ENCODE peak calls at places on chromosomes 13 and 19, in four cellular contexts. P is HepG2, Z is GM12878, M is K562. J is an unnamed sample.

GRCh38 chr13:111992911-111993310 is 74.0 kb upstream of the SOX1 start:
- DNase-seq in P (no peak), Z (no peak), M (no peak), J (no peak)

GRCh38 chr13:69903081-69903480 is 204.5 kb upstream of the ATXN8OS start:
- DNase-seq in P (no peak), Z (no peak), M (no peak), J (no peak)

GRCh38 chr19:418761-419632 is 10.1 kb upstream of the C2CD4C start:
- DNase-seq in P (no peak), Z (no peak), M (no peak), J (no peak)

GRCh38 chr13:74449811-74450524 is 315.8 kb upstream of the KLF12 start:
- DNase-seq in P (no peak), Z (no peak), M (no peak), J (no peak)

GRCh38 chr13:73465629-73465974 is 406.8 kb downstream of the KLF5 start:
- DNase-seq in P (no peak), Z (no peak), M (no peak), J (no peak)

GRCh38 chr13:33875658-33876401 is 57.9 kb downstream of the RFC3 start:
- DNase-seq in P (no peak), Z (no peak), M (no peak), J (no peak)

GRCh38 chr13:64538711-64539110 is 2691.4 kb downstream of the PCDH9 start:
- DNase-seq in P (no peak), Z (no peak), M (no peak), J (no peak)

GRCh38 chr19:13506550-13506878 is 235 bp upstream of the CACNA1A start:
- DNase-seq in P (no peak), Z (no peak), M (no peak), J (no peak)

GRCh38 chr13:33452873-33453558 is 167.5 kb upstream of the STARD13 start:
- DNase-seq in P (no peak), Z (no peak), M (no peak), J (no peak)

GRCh38 chr13:91520952-91521351 is 122.5 kb downstream of the GPC5 start:
- DNase-seq in P (no peak), Z (no peak), M (no peak), J (no peak)

GRCh38 chr13:52734075-52734623 is 5.5 kb downstream of the CNMD start:
- DNase-seq in P (no peak), Z (no peak), M (no peak), J (no peak)

GRCh38 chr13:50370303-50370950 is 355.2 kb downstream of the KCNRG start:
- DNase-seq in P (no peak), Z (peak; percentile 38), M (no peak), J (no peak)

GRCh38 chr13:112859817-112860190 is 109.2 kb upstream of the MCF2L start:
- DNase-seq in P (no peak), Z (no peak), M (no peak), J (no peak)

GRCh38 chr19:55820037-55820436 is 11.8 kb downstream of the NLRP11 start:
- DNase-seq in P (no peak), Z (no peak), M (no peak), J (no peak)

GRCh38 chr13:114112826-114113322 is 19.5 kb downstream of the RASA3 start:
- DNase-seq in P (no peak), Z (no peak), M (no peak), J (no peak)

GRCh38 chr13:40087021-40088002 is 431.9 kb downstream of the COG6 start:
- DNase-seq in P (peak; percentile 56), Z (no peak), M (no peak), J (no peak)

GRCh38 chr13:45781553-45782326 is 69.8 kb downstream of the SIAH3 start:
- DNase-seq in P (no peak), Z (no peak), M (no peak), J (peak; percentile 35)

GRCh38 chr19:56692496-56692895 is 20.9 kb upstream of the ZNF835 start:
- DNase-seq in P (no peak), Z (no peak), M (no peak), J (no peak)

GRCh38 chr13:113559061-113559460 is 25.5 kb upstream of the TFDP1 start:
- DNase-seq in P (no peak), Z (no peak), M (no peak), J (no peak)

GRCh38 chr13:92833071-92833470 is 393.5 kb upstream of the GPC6 start:
- DNase-seq in P (no peak), Z (no peak), M (no peak), J (no peak)

GRCh38 chr19:16899566-16900075 is 10.8 kb downstream of the F2RL3 start:
- DNase-seq in P (peak; percentile 22), Z (no peak), M (peak; percentile 63), J (peak; percentile 36)

GRCh38 chr13:50085063-50085462 is 69.8 kb downstream of the KCNRG start:
- DNase-seq in P (peak; percentile 20), Z (no peak), M (no peak), J (peak; percentile 13)

GRCh38 chr13:73090116-73090811 is 31.5 kb downstream of the KLF5 start:
- DNase-seq in P (peak; percentile 95), Z (no peak), M (peak; percentile 15), J (peak; percentile 53)

GRCh38 chr19:16530540-16531379 is 11.5 kb downstream of the CHERP start:
- DNase-seq in P (no peak), Z (no peak), M (peak; percentile 13), J (no peak)

GRCh38 chr13:93818345-93818744 is 591.7 kb downstream of the GPC6 start:
- DNase-seq in P (no peak), Z (no peak), M (no peak), J (no peak)

GRCh38 chr13:84362777-84363176 is 480.5 kb upstream of the SLITRK1 start:
- DNase-seq in P (no peak), Z (no peak), M (no peak), J (no peak)

GRCh38 chr19:47471733-47472457 is at the start of gene SLC8A2:
- DNase-seq in P (peak; percentile 52), Z (no peak), M (peak; percentile 99), J (peak; percentile 88)

GRCh38 chr13:73096173-73097117 is 37.6 kb downstream of the KLF5 start:
- DNase-seq in P (peak; percentile 21), Z (no peak), M (peak; percentile 11), J (no peak)

GRCh38 chr19:7979011-7979410 is 26.4 kb downstream of the ELAVL1 start:
- DNase-seq in P (no peak), Z (no peak), M (no peak), J (no peak)

GRCh38 chr13:74062933-74063332 is 71.3 kb downstream of the KLF12 start:
- DNase-seq in P (no peak), Z (peak; percentile 52), M (no peak), J (no peak)

DNA sequence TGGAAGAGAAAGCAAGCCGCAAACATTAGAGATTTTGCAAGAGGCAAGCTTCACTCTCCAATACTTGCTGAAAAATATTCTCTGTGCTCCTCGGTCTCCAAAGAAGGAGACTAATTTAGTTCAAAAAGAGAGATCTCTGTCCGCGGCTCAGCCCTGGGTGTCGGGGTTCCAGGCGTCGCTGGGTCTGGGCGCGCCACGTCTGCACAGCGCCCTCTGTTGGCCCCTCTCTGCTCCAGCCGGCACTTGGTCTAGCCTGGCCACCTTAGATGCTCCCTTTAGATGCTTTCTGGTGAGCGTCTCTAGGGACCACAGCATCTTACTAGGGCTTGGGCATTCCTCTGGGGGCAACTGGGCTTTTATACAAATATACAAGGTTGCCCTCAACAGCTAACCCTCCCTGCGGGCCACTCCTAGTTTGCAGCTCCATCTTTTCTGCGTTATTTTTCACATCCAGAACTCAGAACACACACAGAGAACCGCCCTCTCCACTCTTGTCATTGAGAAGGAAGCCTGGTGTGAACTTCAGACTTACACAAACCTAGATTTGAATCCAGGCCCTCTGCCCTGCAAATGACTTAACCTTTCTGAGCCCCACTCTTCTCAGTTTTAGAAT is 78.3 kb downstream of the CYSLTR2 start:
- DNase-seq in P (peak; percentile 11), Z (no peak), M (peak; percentile 49), J (peak; percentile 75)
- TF ChIP-seq TARDBP in P (no peak), Z (no peak), M (no peak), J (no peak)

GRCh38 chr19:39110263-39110967 is 15.2 kb upstream of the PAK4 start:
- DNase-seq in P (peak; percentile 38), Z (no peak), M (peak; percentile 73), J (peak; percentile 79)
- TF ChIP-seq TARDBP in P (no peak), Z (no peak), M (no peak), J (no peak)

DNA sequence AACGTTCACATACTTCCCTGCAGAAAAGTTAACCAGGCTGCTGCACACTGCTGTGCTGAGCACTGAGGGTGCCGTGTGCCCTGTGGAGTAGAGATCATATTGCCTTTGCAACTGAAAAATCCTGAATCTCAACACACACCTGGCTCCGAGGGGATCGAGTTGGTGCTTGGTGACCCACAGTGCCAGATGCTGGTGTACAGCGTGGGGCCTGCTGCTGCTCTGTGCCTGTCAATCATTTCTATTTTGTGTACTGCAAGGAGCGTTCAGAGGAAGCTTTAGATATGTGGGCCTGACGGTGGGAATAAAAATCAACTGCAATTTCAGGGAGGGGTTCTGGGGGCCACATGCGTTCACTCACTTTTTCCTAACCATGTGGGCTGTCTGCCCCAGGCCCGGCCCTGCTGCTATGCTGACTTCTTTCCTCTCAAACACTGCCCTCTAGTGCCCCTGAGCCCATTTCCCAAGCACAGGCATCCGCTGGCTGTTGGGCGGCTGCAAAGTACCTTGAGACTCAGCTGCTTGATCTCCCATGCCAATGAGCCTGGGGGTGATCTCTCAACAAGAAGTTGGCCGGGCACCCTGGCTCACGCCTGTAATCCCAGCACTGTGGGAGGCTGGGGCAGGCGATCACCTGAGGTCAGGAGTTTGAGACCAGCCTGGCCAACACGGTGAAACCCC is 9.7 kb upstream of the LENG8 start:
- DNase-seq in P (peak; percentile 56), Z (no peak), M (no peak), J (peak; percentile 61)
- TF ChIP-seq TARDBP in P (no peak), Z (no peak), M (no peak), J (no peak)

GRCh38 chr19:18058208-18059009 is 28.3 kb downstream of the IL12RB1 start:
- DNase-seq in P (peak; percentile 47), Z (no peak), M (peak; percentile 85), J (peak; percentile 87)
- TF ChIP-seq TARDBP in P (no peak), Z (no peak), M (no peak), J (no peak)

DNA sequence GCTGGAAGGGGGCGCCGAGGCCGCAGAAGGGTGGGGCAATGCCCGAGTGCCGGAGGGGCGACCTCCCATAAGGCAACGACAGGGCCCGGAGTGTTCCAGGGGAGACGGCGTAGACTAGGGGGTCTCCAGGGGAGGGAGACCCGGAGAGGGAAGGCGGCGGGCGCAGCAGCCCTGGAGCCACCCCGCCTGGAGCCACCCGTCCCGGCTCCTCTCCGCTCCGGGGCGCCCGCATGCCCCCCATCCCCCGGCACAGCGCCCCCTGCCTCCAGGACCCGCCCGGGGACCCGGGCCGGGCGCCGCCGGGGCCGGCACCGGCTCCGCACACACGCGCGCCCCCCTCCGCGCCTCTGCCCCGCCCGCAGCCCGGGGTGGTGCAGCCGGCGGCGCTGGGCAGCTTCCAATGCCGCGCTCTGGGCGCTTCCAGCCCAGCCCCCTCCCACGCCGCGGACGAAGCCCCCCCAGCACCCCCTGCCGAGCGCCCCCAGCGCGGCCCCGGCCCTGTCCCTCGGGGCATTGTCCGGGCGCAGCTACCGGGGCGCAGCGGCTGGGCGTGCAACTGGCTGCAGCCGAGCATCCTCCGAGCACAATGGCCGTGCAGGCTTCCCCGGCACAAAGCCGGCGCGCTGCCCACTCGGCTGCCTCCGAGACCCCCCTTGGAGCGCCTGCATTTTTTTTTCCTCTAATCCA is 519 bp downstream of the PTPRS start:
- DNase-seq in P (no peak), Z (no peak), M (peak; percentile 80), J (peak; percentile 61)
- TF ChIP-seq TARDBP in P (no peak), Z (no peak), M (no peak), J (no peak)

GRCh38 chr19:58513694-58514563 is 2.1 kb upstream of the SLC27A5 start:
- DNase-seq in P (peak; percentile 88), Z (peak; percentile 85), M (peak; percentile 91), J (no peak)
- TF ChIP-seq TARDBP in P (peak; percentile 61), Z (no peak), M (no peak), J (no peak)

GRCh38 chr13:98492335-98493034 is 84.4 kb downstream of the STK24 start:
- DNase-seq in P (no peak), Z (no peak), M (no peak), J (no peak)
- TF ChIP-seq TARDBP in P (no peak), Z (no peak), M (no peak), J (no peak)